ENCODE peak calls at places on chromosomes 7 and 10, in seven cellular contexts. Y, E, B, D, T, H and J are unnamed samples.

GRCh38 chr7:8131694-8132605 is 130.0 kb downstream of the ICA1 start:
- DNase-seq in Y (no peak), E (peak; percentile 94), B (no peak), D (no peak), T (no peak), H (no peak), J (no peak)

GRCh38 chr10:7432884-7433726 is 22.3 kb upstream of the SFMBT2 start:
- DNase-seq in Y (no peak), E (no peak), B (no peak), D (no peak), T (no peak), H (no peak), J (no peak)

GRCh38 chr7:3533040-3533439 is 232.0 kb downstream of the SDK1 start:
- DNase-seq in Y (no peak), E (no peak), B (no peak), D (no peak), T (no peak), H (no peak), J (no peak)

GRCh38 chr7:41540601-41541000 is 162.3 kb downstream of the INHBA start:
- DNase-seq in Y (no peak), E (no peak), B (no peak), D (no peak), T (no peak), H (no peak), J (no peak)

GRCh38 chr7:150989456-150989855 is 1.4 kb upstream of the NOS3 start:
- DNase-seq in Y (no peak), E (no peak), B (no peak), D (no peak), T (peak; percentile 82), H (no peak), J (no peak)

GRCh38 chr7:22627136-22627535 is 99.9 kb upstream of the IL6 start:
- DNase-seq in Y (no peak), E (no peak), B (no peak), D (no peak), T (no peak), H (no peak), J (no peak)

GRCh38 chr10:5467634-5468255 is 31.6 kb downstream of the CALML5 start:
- DNase-seq in Y (no peak), E (no peak), B (no peak), D (peak; percentile 38), T (no peak), H (no peak), J (no peak)

GRCh38 chr10:70479161-70479531 is 579 bp downstream of the PALD1 start:
- DNase-seq in Y (no peak), E (no peak), B (no peak), D (no peak), T (no peak), H (no peak), J (no peak)

GRCh38 chr7:108486291-108486966 is 30.2 kb upstream of the NRCAM start:
- DNase-seq in Y (no peak), E (no peak), B (no peak), D (no peak), T (no peak), H (no peak), J (no peak)

GRCh38 chr7:117229350-117229749 is 93.5 kb downstream of the WNT2 start:
- DNase-seq in Y (no peak), E (no peak), B (no peak), D (no peak), T (no peak), H (no peak), J (no peak)

GRCh38 chr7:132053871-132054270 is 497.4 kb upstream of the PODXL start:
- DNase-seq in Y (no peak), E (no peak), B (no peak), D (no peak), T (no peak), H (no peak), J (no peak)

GRCh38 chr10:9219860-9220259 is 1165.4 kb downstream of the GATA3 start:
- DNase-seq in Y (no peak), E (no peak), B (no peak), D (no peak), T (no peak), H (no peak), J (no peak)

GRCh38 chr7:55132890-55133551 is 114.2 kb downstream of the EGFR start:
- DNase-seq in Y (no peak), E (no peak), B (no peak), D (peak; percentile 75), T (no peak), H (no peak), J (no peak)

GRCh38 chr7:156988605-156989185 is 21.8 kb downstream of the MNX1 start:
- DNase-seq in Y (no peak), E (no peak), B (no peak), D (peak; percentile 94), T (peak; percentile 35), H (no peak), J (no peak)

GRCh38 chr7:5661941-5662340 is 119.5 kb downstream of the RNF216 start:
- DNase-seq in Y (no peak), E (no peak), B (no peak), D (no peak), T (peak; percentile 40), H (no peak), J (no peak)

GRCh38 chr7:135341049-135341448 is 107.4 kb downstream of the STRA8 start:
- DNase-seq in Y (no peak), E (no peak), B (no peak), D (peak; percentile 59), T (no peak), H (no peak), J (no peak)

GRCh38 chr7:95012001-95012400 is 104.6 kb downstream of the PPP1R9A start:
- DNase-seq in Y (no peak), E (no peak), B (no peak), D (no peak), T (no peak), H (no peak), J (no peak)

GRCh38 chr7:133619491-133619890 is 366.6 kb downstream of the EXOC4 start:
- DNase-seq in Y (no peak), E (no peak), B (no peak), D (no peak), T (peak; percentile 33), H (no peak), J (no peak)

GRCh38 chr7:38171558-38172403 is 6.3 kb upstream of the STARD3NL start:
- DNase-seq in Y (no peak), E (peak; percentile 83), B (no peak), D (no peak), T (no peak), H (no peak), J (no peak)

GRCh38 chr7:30650455-30650854 is 31.8 kb downstream of the CRHR2 start:
- DNase-seq in Y (no peak), E (no peak), B (no peak), D (no peak), T (no peak), H (no peak), J (no peak)

GRCh38 chr7:55370001-55370400 is 4.9 kb downstream of the LANCL2 start:
- DNase-seq in Y (no peak), E (no peak), B (no peak), D (no peak), T (no peak), H (no peak), J (no peak)

GRCh38 chr10:59047180-59047579 is 129.3 kb upstream of the PHYHIPL start:
- DNase-seq in Y (no peak), E (no peak), B (no peak), D (no peak), T (no peak), H (no peak), J (no peak)

DNA sequence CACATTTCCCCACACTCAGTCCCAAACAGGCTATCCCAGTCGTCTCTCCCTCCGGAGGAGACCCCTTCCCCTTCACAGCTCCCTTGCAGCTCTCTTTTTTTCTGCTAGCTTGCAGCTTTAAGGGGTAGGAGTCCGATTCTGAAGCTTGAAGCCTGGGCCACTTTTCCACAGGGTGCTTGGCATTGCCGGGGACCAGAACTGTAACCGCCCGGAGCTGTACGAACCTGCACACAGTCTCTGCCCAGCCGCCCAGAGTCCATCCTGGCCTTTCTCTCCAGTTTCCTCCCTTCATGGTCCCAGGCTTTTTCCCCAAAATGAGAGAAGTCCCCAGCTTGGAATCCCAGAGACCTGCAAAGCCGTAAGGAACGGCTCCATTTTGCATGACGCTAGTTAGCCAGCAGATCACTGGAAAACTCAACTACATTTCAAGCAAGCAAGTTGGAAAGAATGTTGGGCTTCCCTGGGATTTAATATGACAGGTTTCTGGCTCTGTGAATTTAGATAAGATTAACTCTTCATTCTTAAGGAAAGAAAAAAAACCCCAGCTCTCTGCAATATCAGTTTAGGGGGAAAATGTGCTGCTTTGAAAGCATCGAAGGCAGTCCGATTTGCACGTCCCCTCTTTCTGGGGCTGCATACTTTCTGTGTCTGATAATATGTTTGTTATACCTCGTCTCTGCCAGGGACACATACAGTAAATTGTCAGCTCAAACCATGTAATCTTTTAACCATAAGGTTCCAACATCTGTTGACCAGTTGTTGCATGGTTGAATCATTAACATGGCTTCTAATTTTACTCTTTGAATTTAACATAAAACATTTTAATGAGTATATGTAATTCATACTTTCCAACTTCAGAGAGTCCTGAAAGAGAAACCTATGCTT is 190.0 kb upstream of the LYZL2 start:
- DNase-seq in Y (no peak), E (no peak), B (no peak), D (no peak), T (peak; percentile 53), H (no peak), J (no peak)
- TF ChIP-seq TAF1 in Y (no peak), E (no peak), B (no peak), D (no peak), T (no peak), H (no peak), J (no peak)

DNA sequence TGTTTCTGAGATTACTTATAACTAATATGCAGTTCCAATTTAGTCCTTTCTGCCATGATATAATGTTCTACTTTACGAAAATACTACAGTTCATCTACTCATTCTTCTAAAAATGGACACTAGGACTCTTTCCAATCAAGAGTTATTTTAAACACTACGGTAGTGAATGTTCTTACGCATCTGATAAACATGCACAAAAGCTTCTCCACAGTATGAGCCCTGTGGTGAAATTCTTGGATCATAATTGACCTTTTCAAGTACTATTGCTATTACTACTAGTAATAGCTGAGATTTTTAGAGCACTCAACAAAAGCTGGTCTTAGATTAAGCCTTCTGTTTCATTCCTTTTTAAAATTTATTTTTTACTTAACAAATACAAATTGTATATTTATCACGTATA is 106.4 kb downstream of the CH25H start:
- DNase-seq in Y (no peak), E (no peak), B (no peak), D (no peak), T (no peak), H (no peak), J (no peak)
- TF ChIP-seq TAF1 in Y (no peak), E (no peak), B (no peak), D (no peak), T (no peak), H (no peak), J (no peak)

DNA sequence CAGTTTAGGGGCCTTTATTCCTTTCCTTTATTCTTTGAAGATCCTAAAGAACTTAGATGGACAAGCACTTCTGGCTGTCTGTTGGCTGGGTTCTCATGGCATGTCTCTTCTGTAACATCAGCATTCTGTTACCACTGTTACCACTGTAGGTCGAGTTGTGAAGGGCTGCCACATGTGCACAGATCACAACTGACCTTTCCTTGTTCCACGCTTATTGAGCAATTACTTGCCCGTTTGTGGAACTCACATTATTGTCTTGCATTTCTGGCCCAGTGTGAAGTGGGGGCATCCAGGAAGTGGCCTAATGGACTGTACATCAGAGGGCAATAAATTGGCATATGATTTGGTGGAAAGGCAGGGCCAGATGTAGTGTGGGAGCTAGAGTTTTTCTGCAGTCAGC is 23.7 kb downstream of the GBF1 start:
- DNase-seq in Y (no peak), E (no peak), B (no peak), D (no peak), T (no peak), H (no peak), J (no peak)
- TF ChIP-seq TAF1 in Y (no peak), E (no peak), B (no peak), D (no peak), T (no peak), H (no peak), J (no peak)

GRCh38 chr7:15685358-15686181 is 913 bp downstream of the MEOX2 start:
- DNase-seq in Y (no peak), E (no peak), B (no peak), D (no peak), T (peak; percentile 16), H (no peak), J (no peak)
- TF ChIP-seq TAF1 in Y (no peak), E (no peak), B (no peak), D (no peak), T (no peak), H (no peak), J (no peak)